ENCODE peak calls at places on chromosome 7, in nine cellular contexts. R is tibial nerve, W is gastrocnemius medialis, X is spleen, G is heart left ventricle, K is endothelial cell of umbilical vein, D is Peyer's patch, H is right lobe of liver, V is ovary. C is an unnamed sample.

GRCh38 chr7:85695041-85695990 is 508.5 kb upstream of the SEMA3D start:
- DNase-seq in R (no peak), W (no peak), X (no peak), G (no peak), K (no peak), D (no peak), H (no peak), V (no peak), C (no peak)

GRCh38 chr7:135943266-135943889 is 33.8 kb downstream of the MTPN start:
- DNase-seq in R (no peak), W (no peak), X (no peak), G (no peak), K (peak; percentile 76), D (no peak), H (no peak), V (no peak), C (no peak)

GRCh38 chr7:50229964-50230363 is 74.6 kb upstream of the IKZF1 start:
- DNase-seq in R (no peak), W (no peak), X (no peak), G (no peak), K (no peak), D (no peak), H (no peak), V (no peak), C (no peak)

GRCh38 chr7:74263399-74264120 is 9.4 kb upstream of the RFC2 start:
- DNase-seq in R (no peak), W (no peak), X (no peak), G (no peak), K (no peak), D (no peak), H (no peak), V (no peak), C (no peak)

GRCh38 chr7:90412458-90413184 is 9.4 kb downstream of the CLDN12 start:
- DNase-seq in R (no peak), W (peak; percentile 60), X (no peak), G (peak; percentile 29), K (no peak), D (peak; percentile 78), H (peak; percentile 73), V (no peak), C (peak; percentile 7)

GRCh38 chr7:83819911-83820310 is 171.0 kb upstream of the SEMA3E start:
- DNase-seq in R (no peak), W (no peak), X (no peak), G (no peak), K (no peak), D (no peak), H (no peak), V (no peak), C (no peak)

GRCh38 chr7:114530074-114530611 is 115.5 kb downstream of the FOXP2 start:
- DNase-seq in R (no peak), W (no peak), X (no peak), G (no peak), K (no peak), D (no peak), H (no peak), V (no peak), C (no peak)

GRCh38 chr7:128150223-128150622 is 90.9 kb upstream of the LEP start:
- DNase-seq in R (no peak), W (no peak), X (no peak), G (no peak), K (no peak), D (no peak), H (no peak), V (no peak), C (no peak)

GRCh38 chr7:137325927-137326326 is 17.6 kb downstream of the PTN start:
- DNase-seq in R (no peak), W (no peak), X (no peak), G (no peak), K (no peak), D (no peak), H (no peak), V (no peak), C (no peak)

GRCh38 chr7:42843209-42843800 is 68.6 kb downstream of the C7orf25 start:
- DNase-seq in R (peak; percentile 13), W (peak; percentile 23), X (no peak), G (peak; percentile 29), K (peak; percentile 53), D (no peak), H (peak; percentile 23), V (peak; percentile 44), C (peak; percentile 60)

DNA sequence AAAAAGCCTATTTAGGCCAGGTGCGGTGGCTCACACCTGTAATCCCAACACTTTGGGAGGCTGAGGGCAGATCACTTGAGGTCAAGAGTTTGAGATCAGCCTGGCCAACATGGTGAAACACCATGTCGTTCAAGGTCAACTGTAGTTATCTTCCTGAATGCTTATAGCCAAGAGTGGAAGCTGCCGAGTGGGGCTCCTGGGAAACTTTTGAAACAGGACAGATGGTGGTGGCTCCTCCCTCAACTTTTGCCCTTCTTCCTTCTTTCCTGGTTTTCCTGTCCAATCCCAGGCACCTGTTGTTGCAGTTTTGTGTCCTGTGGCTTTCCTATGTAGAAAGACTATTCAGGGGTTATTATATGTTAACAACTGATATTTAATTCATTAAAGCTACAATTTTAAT is 8.7 kb upstream of the PPIA start:
- DNase-seq in R (no peak), W (no peak), X (no peak), G (no peak), K (no peak), D (no peak), H (no peak), V (no peak), C (no peak)
- TF ChIP-seq POLR2A in R (no peak), W (no peak), X (no peak), G (no peak), K (no peak), D (no peak), H (no peak), V (no peak), C (no peak)

GRCh38 chr7:2512713-2513112 is 6.9 kb upstream of the LFNG start:
- DNase-seq in R (no peak), W (no peak), X (no peak), G (no peak), K (no peak), D (no peak), H (no peak), V (no peak), C (no peak)

GRCh38 chr7:2515424-2516193 is 4.0 kb upstream of the LFNG start:
- DNase-seq in R (no peak), W (no peak), X (no peak), G (no peak), K (no peak), D (no peak), H (no peak), V (no peak), C (no peak)

GRCh38 chr7:2513702-2514101 is 5.9 kb upstream of the LFNG start:
- DNase-seq in R (no peak), W (no peak), X (no peak), G (no peak), K (no peak), D (no peak), H (no peak), V (no peak), C (no peak)

GRCh38 chr7:2516194-2516555 is 3.4 kb upstream of the LFNG start:
- DNase-seq in R (no peak), W (no peak), X (no peak), G (no peak), K (no peak), D (no peak), H (no peak), V (no peak), C (no peak)

DNA sequence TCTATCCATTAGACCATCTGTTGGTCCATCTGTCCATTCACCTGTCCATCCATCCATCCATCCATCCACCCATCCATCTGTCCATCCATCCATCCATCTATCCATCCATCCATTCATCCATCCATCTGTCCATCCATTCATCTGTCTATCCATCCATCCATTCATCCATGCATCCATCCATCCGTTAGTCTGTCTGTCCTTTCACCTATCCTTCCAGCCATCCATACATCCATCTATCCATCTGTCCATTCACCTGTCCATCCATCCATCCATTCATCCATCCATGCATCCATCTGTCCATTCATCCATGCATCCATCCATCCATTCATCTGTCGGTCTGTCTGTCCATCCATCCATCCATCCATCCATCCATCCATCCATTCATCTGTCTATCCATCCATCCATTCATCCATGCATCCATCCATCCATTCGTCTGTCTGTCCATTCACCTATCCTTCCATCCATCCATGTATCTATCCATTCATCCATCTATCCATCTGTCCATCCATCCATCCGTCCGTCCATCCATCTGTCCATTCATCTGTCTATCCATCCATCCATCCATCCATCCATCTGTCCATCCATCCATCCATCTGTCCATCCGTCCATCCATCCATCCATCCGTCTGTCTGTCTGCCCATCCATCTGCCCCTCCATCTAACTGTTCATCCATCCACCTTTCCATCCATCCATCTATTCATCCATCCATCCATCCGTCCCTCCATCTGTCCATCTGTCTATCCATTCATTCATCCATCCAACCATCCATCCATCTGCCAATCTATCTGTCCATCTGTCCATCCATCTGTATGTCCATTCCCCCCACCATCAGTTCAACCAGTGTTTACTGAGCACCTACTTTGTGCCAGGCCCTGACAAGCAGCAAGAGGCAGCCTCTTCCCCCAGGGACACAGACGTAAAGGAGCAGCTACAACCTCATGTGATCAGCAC is 4.8 kb upstream of the LFNG start:
- DNase-seq in R (no peak), W (no peak), X (no peak), G (no peak), K (no peak), D (no peak), H (no peak), V (no peak), C (no peak)
- H3K4me1 ChIP-seq in R (peaks cover 49% of the 10 kb centered on the region), W (peaks cover 2% of the 10 kb centered on the region), X (peaks cover 84% of the 10 kb centered on the region), G (peaks cover 51% of the 10 kb centered on the region), K (peaks cover 24% of the 10 kb centered on the region), D (peaks cover 51% of the 10 kb centered on the region), H (no peaks in the 10 kb centered on the region), V (no peaks in the 10 kb centered on the region), C (peaks cover 8% of the 10 kb centered on the region)

DNA sequence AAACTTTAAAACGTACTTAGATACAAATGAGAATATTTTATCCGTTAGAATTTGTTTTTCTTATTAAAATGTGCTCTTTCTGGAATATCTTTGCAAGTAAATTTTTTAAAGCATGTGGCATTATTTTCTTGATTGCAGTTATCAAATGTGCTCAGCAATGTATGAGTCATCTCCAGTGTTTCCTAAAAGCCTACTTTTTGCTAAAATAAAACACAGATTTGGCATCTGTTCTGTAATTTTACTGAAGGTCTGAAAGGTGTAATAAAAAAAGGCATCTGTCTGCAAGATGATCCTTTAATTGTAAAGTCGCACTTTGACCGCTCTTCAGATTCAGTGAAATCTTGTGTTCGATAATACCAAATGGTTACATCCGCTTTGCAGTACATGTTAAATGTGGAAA is 3.4 kb downstream of the GNAT3 start:
- DNase-seq in R (no peak), W (no peak), X (no peak), G (no peak), K (peak; percentile 56), D (no peak), H (no peak), V (no peak), C (no peak)
- H3K27ac ChIP-seq in R (no peak overlapping the region), W (no peak overlapping the region), X (no peak overlapping the region), G (no peak overlapping the region), K (no peak overlapping the region), D (no peak overlapping the region), H (no peak overlapping the region), V (peak overlapping the region; percentile 35), C (no peak overlapping the region)

GRCh38 chr7:44119829-44120380 is 3.4 kb downstream of the POLD2 start:
- DNase-seq in R (no peak), W (no peak), X (peak; percentile 50), G (peak; percentile 21), K (no peak), D (no peak), H (no peak), V (no peak), C (no peak)
- TF ChIP-seq POLR2A in R (no peak), W (no peak), X (no peak), G (no peak), K (no peak), D (no peak), H (no peak), V (no peak), C (no peak)

GRCh38 chr7:40372031-40372430 is 237.2 kb downstream of the SUGCT start:
- DNase-seq in R (no peak), W (no peak), X (no peak), G (no peak), K (no peak), D (no peak), H (no peak), V (no peak), C (no peak)
- H3K4me1 ChIP-seq in R (no peaks in the 10 kb centered on the region), W (no peaks in the 10 kb centered on the region), X (no peaks in the 10 kb centered on the region), G (peaks cover 4% of the 10 kb centered on the region), K (no peaks in the 10 kb centered on the region), D (no peaks in the 10 kb centered on the region), H (no peaks in the 10 kb centered on the region), V (no peaks in the 10 kb centered on the region), C (no peaks in the 10 kb centered on the region)

C was measured in thyroid gland.